ENCODE peak calls at places on chromosomes 4 and X, in eight cellular contexts. J, G, R, F, K, T, M and A are unnamed samples.

GRCh38 chrX:130083656-130084382 is 26.5 kb downstream of the ELF4 start:
- DNase-seq in T (no peak), M (peak; percentile 88), K (no peak), J (no peak), R (no peak), F (no peak), G (no peak), A (no peak)

GRCh38 chrX:38768079-38768478 is 33.2 kb upstream of the MID1IP1 start:
- DNase-seq in T (no peak), G (no peak), K (no peak), F (no peak), M (no peak), J (no peak), R (peak; percentile 56), A (peak; percentile 56)

GRCh38 chr4:76803522-76803921 is 94.4 kb downstream of the SOWAHB start:
- DNase-seq in G (no peak), R (peak; percentile 76), F (no peak), M (no peak), K (no peak), T (no peak), J (no peak), A (peak; percentile 44)

GRCh38 chr4:11009281-11009680 is 324.7 kb upstream of the CLNK start:
- DNase-seq in K (no peak), J (no peak), M (no peak), T (no peak), R (no peak), G (no peak), F (no peak), A (no peak)

GRCh38 chr4:31601793-31602192 is 881.6 kb downstream of the PCDH7 start:
- DNase-seq in F (no peak), G (no peak), J (no peak), R (no peak), M (no peak), T (no peak), K (no peak), A (no peak)

GRCh38 chr4:132059227-132059626 is 1089.9 kb upstream of the PCDH10 start:
- DNase-seq in M (no peak), J (no peak), K (no peak), T (no peak), G (no peak), R (no peak), F (no peak), A (no peak)

GRCh38 chrX:136395271-136395670 is 92.5 kb upstream of the BRS3 start:
- DNase-seq in K (no peak), T (no peak), G (no peak), M (no peak), J (no peak), R (no peak), F (no peak), A (no peak)

GRCh38 chrX:87583679-87584078 is 66.1 kb downstream of the KLHL4 start:
- DNase-seq in K (no peak), M (no peak), R (peak; percentile 19), F (no peak), G (no peak), J (no peak), T (peak; percentile 32), A (no peak)

GRCh38 chr4:2744576-2745270 is 11.4 kb downstream of the TNIP2 start:
- DNase-seq in R (no peak), K (no peak), M (peak; percentile 74), G (no peak), J (no peak), T (no peak), F (no peak), A (no peak)

GRCh38 chr4:2745516-2745915 is 10.6 kb downstream of the TNIP2 start:
- DNase-seq in T (no peak), K (no peak), G (no peak), J (no peak), M (peak; percentile 54), F (no peak), R (no peak), A (no peak)

GRCh38 chr4:2745981-2746806 is 9.9 kb downstream of the TNIP2 start:
- DNase-seq in R (peak; percentile 35), K (no peak), M (peak; percentile 90), G (no peak), F (no peak), T (peak; percentile 44), J (no peak), A (peak; percentile 49)

GRCh38 chr4:2743518-2744445 is 12.4 kb downstream of the TNIP2 start:
- DNase-seq in T (peak; percentile 46), J (no peak), G (no peak), K (no peak), R (no peak), M (peak; percentile 59), F (no peak), A (no peak)

DNA sequence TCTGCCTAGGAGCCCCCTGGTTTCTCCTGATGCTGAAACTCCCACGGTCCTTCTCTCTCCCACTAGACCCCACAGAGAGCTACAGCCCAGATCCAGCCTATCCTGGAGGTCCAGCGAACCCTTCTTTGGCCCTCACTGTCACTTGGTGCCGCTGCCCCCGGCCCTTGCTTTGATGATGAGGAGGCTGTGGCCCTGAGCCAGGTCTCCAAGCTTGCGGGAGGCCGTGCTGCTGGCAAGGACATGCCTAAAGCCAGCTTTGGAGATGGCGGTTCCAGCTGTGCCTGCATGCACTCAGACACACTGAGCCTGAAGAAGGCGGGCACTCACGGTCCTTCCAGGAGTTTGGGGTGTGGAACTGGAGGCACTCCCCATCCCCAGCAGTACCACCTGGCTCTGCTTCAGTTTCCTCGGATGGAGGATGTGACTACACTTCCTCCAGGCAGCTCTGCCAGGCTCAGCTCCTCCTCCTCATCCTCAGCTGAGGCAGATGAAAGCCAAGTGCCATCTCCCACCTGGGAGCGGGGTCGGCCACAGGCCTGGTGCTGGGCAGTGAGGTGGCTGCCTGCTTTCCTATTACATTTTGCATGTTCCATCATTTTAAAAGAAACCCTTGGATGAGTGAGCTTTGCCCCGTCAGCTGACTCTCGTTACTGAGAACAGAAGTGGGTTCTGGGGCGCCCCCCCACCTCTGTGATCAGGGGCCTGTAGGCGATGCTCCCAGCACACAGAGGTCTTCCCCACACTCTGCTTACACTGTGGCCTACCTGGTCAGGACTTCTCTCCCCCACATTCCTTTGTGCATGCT is 9.0 kb downstream of the TNIP2 start:
- DNase-seq in M (peak; percentile 77), G (no peak), K (no peak), J (no peak), R (no peak), F (no peak), T (no peak), A (no peak)
- H3K4me1 ChIP-seq in M (peaks cover 21% of the 10 kb centered on the region), G (peaks cover 24% of the 10 kb centered on the region), K (peaks cover 31% of the 10 kb centered on the region), J (no peaks in the 10 kb centered on the region), R (peaks cover 15% of the 10 kb centered on the region), F (peaks cover 23% of the 10 kb centered on the region), T (peaks cover 25% of the 10 kb centered on the region), A (peaks cover 11% of the 10 kb centered on the region)

GRCh38 chrX:143633530-143634372 is 2.1 kb downstream of the SLITRK4 start:
- DNase-seq in G (no peak), M (no peak), J (no peak), R (no peak), F (no peak), T (no peak), K (no peak), A (no peak)

GRCh38 chrX:143634701-143635442 is 1.0 kb downstream of the SLITRK4 start:
- DNase-seq in M (no peak), F (no peak), J (no peak), K (no peak), G (no peak), T (no peak), R (no peak), A (no peak)

GRCh38 chrX:143635915-143636314 is at the start of gene SLITRK4:
- DNase-seq in M (no peak), F (no peak), R (peak; percentile 17), J (no peak), T (no peak), G (no peak), K (no peak), A (no peak)

GRCh38 chrX:143632625-143633387 is 3.1 kb downstream of the SLITRK4 start:
- DNase-seq in G (no peak), F (no peak), T (no peak), R (peak; percentile 37), J (no peak), M (no peak), K (no peak), A (no peak)

GRCh38 chrX:143634373-143634685 is 1.6 kb downstream of the SLITRK4 start:
- DNase-seq in M (no peak), J (no peak), K (no peak), T (no peak), G (no peak), R (no peak), F (no peak), A (no peak)
- H3K4me3 ChIP-seq in M (no peak overlapping the region), J (peak overlapping the region; percentile 63), K (peak overlapping the region; percentile 29), T (peak overlapping the region; percentile 48), G (no peak overlapping the region), R (no peak overlapping the region), F (peak overlapping the region; percentile 30), A (peak overlapping the region; percentile 76)

GRCh38 chr4:176837176-176837915 is 44.6 kb upstream of the VEGFC start:
- DNase-seq in K (no peak), F (no peak), M (no peak), T (no peak), J (no peak), R (no peak), G (no peak), A (no peak)

GRCh38 chr4:176841730-176842129 is 49.0 kb upstream of the VEGFC start:
- DNase-seq in F (no peak), T (no peak), R (peak; percentile 84), G (no peak), J (no peak), M (no peak), K (no peak), A (no peak)

GRCh38 chr4:176839656-176840055 is 46.9 kb upstream of the VEGFC start:
- DNase-seq in F (no peak), K (no peak), G (no peak), J (no peak), T (no peak), M (no peak), R (no peak), A (no peak)

GRCh38 chr4:176840166-176840565 is 47.4 kb upstream of the VEGFC start:
- DNase-seq in R (peak; percentile 55), T (no peak), G (no peak), J (no peak), M (no peak), F (no peak), K (no peak), A (no peak)

GRCh38 chr4:176838611-176839411 is 46.1 kb upstream of the VEGFC start:
- DNase-seq in R (peak; percentile 64), F (no peak), T (no peak), G (no peak), M (no peak), K (no peak), J (no peak), A (no peak)
- H3K4me1 ChIP-seq in R (peaks cover 16% of the 10 kb centered on the region), F (no peaks in the 10 kb centered on the region), T (no peaks in the 10 kb centered on the region), G (no peaks in the 10 kb centered on the region), M (no peaks in the 10 kb centered on the region), K (no peaks in the 10 kb centered on the region), J (no peaks in the 10 kb centered on the region), A (peaks cover 17% of the 10 kb centered on the region)

GRCh38 chr4:7978907-7979651 is 39.4 kb upstream of the AFAP1 start:
- DNase-seq in M (no peak), R (no peak), K (no peak), T (no peak), G (no peak), F (no peak), J (no peak), A (no peak)

GRCh38 chr4:7981738-7982394 is 42.2 kb upstream of the AFAP1 start:
- DNase-seq in F (no peak), T (no peak), G (no peak), M (no peak), K (no peak), J (no peak), R (no peak), A (no peak)

GRCh38 chr4:7980036-7980435 is 40.4 kb upstream of the AFAP1 start:
- DNase-seq in M (no peak), T (no peak), R (no peak), J (no peak), F (no peak), K (no peak), G (no peak), A (no peak)

GRCh38 chr4:7978489-7978888 is 38.8 kb upstream of the AFAP1 start:
- DNase-seq in F (no peak), J (no peak), R (no peak), K (no peak), M (no peak), G (no peak), T (peak; percentile 37), A (no peak)

GRCh38 chr4:7979652-7979968 is 39.9 kb upstream of the AFAP1 start:
- DNase-seq in F (no peak), R (no peak), G (no peak), J (no peak), K (no peak), T (no peak), M (no peak), A (no peak)
- H3K4me3 ChIP-seq in F (no peak overlapping the region), R (no peak overlapping the region), G (no peak overlapping the region), J (no peak overlapping the region), K (no peak overlapping the region), T (no peak overlapping the region), M (no peak overlapping the region), A (no peak overlapping the region)